ENCODE peak calls at places on chromosome 6, in seven cellular contexts. W is SK-N-MC; O is DND-41; E is naive thymus-derived CD4-positive, alpha-beta T cell; M is H1; X is CD8-positive, alpha-beta memory T cell; N is A673. U is an unnamed sample.

GRCh38 chr6:27726620-27727023 is 185.6 kb downstream of the OR2B2 start:
- DNase-seq in W (no peak), O (no peak), E (no peak), M (peak; percentile 17), X (no peak), N (no peak), U (no peak)

GRCh38 chr6:44010411-44011349 is 116.6 kb downstream of the MRPL14 start:
- DNase-seq in W (no peak), O (no peak), E (no peak), M (no peak), X (no peak), N (no peak), U (no peak)

GRCh38 chr6:168292911-168293310 is 26.7 kb downstream of the DACT2 start:
- DNase-seq in W (no peak), O (no peak), E (no peak), M (no peak), X (no peak), N (no peak), U (no peak)

GRCh38 chr6:41700577-41701347 is 34.6 kb downstream of the TFEB start:
- DNase-seq in W (no peak), O (no peak), E (no peak), M (no peak), X (no peak), N (no peak), U (no peak)

GRCh38 chr6:28597924-28598323 is 72.2 kb downstream of the GPX5 start:
- DNase-seq in W (no peak), O (no peak), E (no peak), M (no peak), X (no peak), N (peak; percentile 9), U (no peak)

GRCh38 chr6:13470240-13471140 is 16.9 kb downstream of the GFOD1 start:
- DNase-seq in W (no peak), O (no peak), E (no peak), M (no peak), X (no peak), N (peak; percentile 57), U (no peak)

GRCh38 chr6:17347012-17347411 is 46.4 kb upstream of the CAP2 start:
- DNase-seq in W (no peak), O (no peak), E (no peak), M (no peak), X (no peak), N (no peak), U (no peak)

GRCh38 chr6:139926711-139927110 is 552.3 kb upstream of the CITED2 start:
- DNase-seq in W (no peak), O (no peak), E (no peak), M (no peak), X (no peak), N (no peak), U (no peak)

GRCh38 chr6:80280258-80281010 is 174.0 kb downstream of the BCKDHB start:
- DNase-seq in W (no peak), O (no peak), E (no peak), M (no peak), X (no peak), N (no peak), U (no peak)

GRCh38 chr6:155880905-155881304 is 425.3 kb upstream of the NOX3 start:
- DNase-seq in W (no peak), O (no peak), E (no peak), M (no peak), X (no peak), N (no peak), U (no peak)

GRCh38 chr6:69286341-69286740 is 510.5 kb downstream of the LMBRD1 start:
- DNase-seq in W (no peak), O (no peak), E (no peak), M (no peak), X (no peak), N (no peak), U (no peak)

GRCh38 chr6:144957236-144957937 is 672.3 kb downstream of the UTRN start:
- DNase-seq in W (no peak), O (no peak), E (no peak), M (no peak), X (no peak), N (no peak), U (no peak)

GRCh38 chr6:562052-562676 is 94.7 kb downstream of the HUS1B start:
- DNase-seq in W (no peak), O (no peak), E (no peak), M (no peak), X (no peak), N (no peak), U (no peak)

GRCh38 chr6:135458051-135458450 is 39.5 kb downstream of the AHI1 start:
- DNase-seq in W (no peak), O (no peak), E (no peak), M (no peak), X (no peak), N (no peak), U (no peak)

GRCh38 chr6:117771403-117771802 is 96.1 kb downstream of the NUS1 start:
- DNase-seq in W (no peak), O (no peak), E (no peak), M (no peak), X (no peak), N (no peak), U (no peak)

GRCh38 chr6:79874531-79875132 is 72.7 kb downstream of the ELOVL4 start:
- DNase-seq in W (peak; percentile 39), O (no peak), E (no peak), M (no peak), X (no peak), N (no peak), U (no peak)

GRCh38 chr6:44342052-44342451 is 398 bp upstream of the SPATS1 start:
- DNase-seq in W (no peak), O (no peak), E (no peak), M (no peak), X (no peak), N (no peak), U (no peak)

GRCh38 chr6:63272397-63272796 is 47.4 kb downstream of the LGSN start:
- DNase-seq in W (peak; percentile 32), O (no peak), E (no peak), M (no peak), X (no peak), N (peak; percentile 60), U (no peak)

GRCh38 chr6:97626586-97627441 is 343.8 kb upstream of the MMS22L start:
- DNase-seq in W (peak; percentile 98), O (peak; percentile 12), E (no peak), M (no peak), X (no peak), N (peak; percentile 95), U (no peak)

GRCh38 chr6:3137057-3137777 is 18.7 kb downstream of the BPHL start:
- DNase-seq in W (no peak), O (no peak), E (no peak), M (no peak), X (no peak), N (no peak), U (no peak)

GRCh38 chr6:26329763-26330511 is 35.1 kb upstream of the BTN3A2 start:
- DNase-seq in W (peak; percentile 68), O (no peak), E (peak; percentile 69), M (no peak), X (peak; percentile 65), N (peak; percentile 79), U (peak; percentile 67)

GRCh38 chr6:108268845-108269244 is 8.0 kb upstream of the SNX3 start:
- DNase-seq in W (no peak), O (no peak), E (no peak), M (no peak), X (no peak), N (no peak), U (no peak)

GRCh38 chr6:153231048-153231635 is 100.1 kb upstream of the RGS17 start:
- DNase-seq in W (no peak), O (peak; percentile 31), E (no peak), M (peak; percentile 58), X (no peak), N (peak; percentile 80), U (no peak)

GRCh38 chr6:36752886-36753506 is 55.4 kb downstream of the RAB44 start:
- DNase-seq in W (no peak), O (no peak), E (no peak), M (no peak), X (no peak), N (no peak), U (no peak)
- H3K4me3 ChIP-seq in W (no peak overlapping the region), O (no peak overlapping the region), E (no peak overlapping the region), M (no peak overlapping the region), X (no peak overlapping the region), N (no peak overlapping the region), U (no peak overlapping the region)

GRCh38 chr6:5084192-5084786 is 852 bp upstream of the PPP1R3G start:
- DNase-seq in W (no peak), O (no peak), E (no peak), M (no peak), X (no peak), N (no peak), U (no peak)
- H3K27ac ChIP-seq in W (no peak overlapping the region), O (no peak overlapping the region), E (no peak overlapping the region), M (no peak overlapping the region), X (peak overlapping the region; percentile 43), N (no peak overlapping the region), U (no peak overlapping the region)

DNA sequence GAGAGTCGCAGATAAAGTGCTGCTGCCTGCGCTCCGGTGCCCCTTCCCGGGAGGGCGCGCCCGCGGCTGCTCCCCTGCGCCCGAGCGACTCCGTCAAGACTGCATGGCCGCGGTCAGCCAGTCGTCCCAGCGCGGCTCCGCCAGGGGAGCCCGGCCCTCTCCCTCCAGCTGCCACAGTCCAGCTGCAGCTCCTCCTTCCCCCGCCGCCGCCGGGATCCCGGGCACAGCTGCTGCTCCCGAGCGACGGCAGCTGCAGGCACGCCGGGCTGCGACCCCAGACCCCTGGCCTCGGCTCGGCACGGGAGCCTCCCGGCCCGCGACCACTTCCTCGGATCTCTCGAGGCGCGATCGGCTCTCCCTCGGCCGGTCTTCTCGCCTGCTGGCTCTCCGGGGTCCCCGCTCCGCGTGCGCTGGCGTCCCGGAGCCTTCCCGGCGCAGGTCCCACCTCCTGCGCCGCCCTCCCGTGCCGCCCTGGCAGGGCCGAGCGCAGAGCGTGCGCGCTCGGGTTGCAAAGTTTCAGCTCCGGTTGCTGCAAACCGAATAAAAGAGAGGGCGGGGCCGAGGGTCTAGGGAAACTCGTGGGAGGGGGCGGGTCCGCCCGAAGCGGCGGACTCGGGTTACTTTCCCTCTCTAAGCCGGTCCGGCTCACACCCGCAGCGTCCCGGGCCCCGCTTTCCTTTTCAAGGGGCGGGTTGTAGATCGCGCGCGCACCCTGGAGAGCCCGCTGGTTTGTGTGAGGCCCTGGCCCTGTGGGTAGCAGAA is at the start of gene CNKSR3:
- DNase-seq in W (peak; percentile 28), O (no peak), E (no peak), M (peak; percentile 82), X (peak; percentile 1), N (peak; percentile 99), U (peak; percentile 33)
- H3K4me3 ChIP-seq in W (peak within 1 kb of the TSS; percentile 93), O (no peak within 1 kb of the TSS), E (no peak within 1 kb of the TSS), M (peak within 1 kb of the TSS; percentile 78), X (no peak within 1 kb of the TSS), N (peak within 1 kb of the TSS; percentile 71), U (peak within 1 kb of the TSS; percentile 44)

DNA sequence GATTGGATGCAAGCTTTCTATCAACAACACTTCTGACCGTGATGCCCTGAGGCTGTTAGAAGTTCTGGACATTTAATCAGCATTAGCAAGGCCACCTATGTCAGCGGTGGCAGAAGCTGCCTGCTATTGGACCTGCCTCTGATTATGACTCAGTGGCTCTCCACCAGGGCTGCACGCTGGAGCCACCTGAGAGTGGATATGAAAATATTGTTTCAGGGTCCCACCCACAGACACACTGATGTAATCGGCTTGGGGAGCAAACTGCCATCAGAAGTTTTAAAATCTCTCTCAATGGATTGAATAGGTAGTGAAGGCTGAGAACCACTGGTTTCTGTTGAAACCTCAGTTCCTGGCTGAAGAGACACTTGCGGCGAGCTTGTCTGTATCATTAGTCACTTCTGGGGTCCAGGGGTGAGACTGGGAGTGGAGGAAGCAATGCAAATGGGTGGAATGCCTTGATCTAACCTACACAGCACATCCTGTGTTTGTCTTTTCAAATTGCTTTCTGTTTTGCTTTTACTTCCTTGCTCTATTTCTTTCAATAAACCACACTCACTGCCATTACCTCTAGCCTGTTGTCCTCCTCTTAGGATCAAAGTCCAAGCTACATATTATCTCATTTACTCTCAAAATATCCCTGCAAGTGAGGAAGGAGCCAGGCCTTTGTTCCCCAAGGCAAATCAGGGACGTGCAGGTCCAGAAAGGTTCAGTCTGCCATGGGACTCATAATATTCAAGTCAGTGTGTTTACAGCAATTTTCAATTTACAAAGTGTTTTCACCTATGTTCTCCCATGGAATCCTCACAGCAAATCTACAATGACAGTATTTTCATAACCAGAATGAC is 4.2 kb downstream of the CLIC5 start:
- DNase-seq in W (no peak), O (peak; percentile 72), E (peak; percentile 35), M (no peak), X (peak; percentile 62), N (no peak), U (peak; percentile 9)
- H3K27ac ChIP-seq in W (no peak overlapping the region), O (peak overlapping the region; percentile 32), E (peak overlapping the region; percentile 64), M (no peak overlapping the region), X (peak overlapping the region; percentile 52), N (no peak overlapping the region), U (peak overlapping the region; percentile 71)

U was measured in CD4-positive, CD25-positive, alpha-beta regulatory T cell.